ENCODE peak calls at places on chromosome 21, in five cellular contexts. Y is activated T-cell treated with anti-CD3 and anti-CD28 coated beads, Interleukin-2, amount 50 U/mL, for 72 hours; L is cardiac fibroblast; J is NCI-H1092 treated with DMSO at 0.1 percent for 48 hours; T is activated CD4-positive, alpha-beta T cell treated with anti-CD3 and anti-CD28 coated beads for 1 hour. E is an unnamed sample.

GRCh38 chr21:38434913-38435533 is 63.3 kb downstream of the ERG start:
- DNase-seq in Y (no peak), J (no peak), T (no peak), L (peak), E (no peak)

GRCh38 chr21:36065497-36066036 is 4.3 kb upstream of the CBR1 start:
- DNase-seq in T (no peak), J (no peak), L (peak), Y (peak), E (peak)

GRCh38 chr21:37416914-37417313 is 50.3 kb downstream of the DYRK1A start:
- DNase-seq in Y (no peak), T (no peak), L (no peak), J (no peak), E (no peak)

GRCh38 chr21:34808569-34809204 is 139.9 kb downstream of the CLIC6 start:
- DNase-seq in T (no peak), J (no peak), Y (no peak), L (peak), E (peak)

GRCh38 chr21:45269861-45270260 is 17.8 kb downstream of the POFUT2 start:
- DNase-seq in T (no peak), L (no peak), Y (no peak), J (no peak), E (no peak)

GRCh38 chr21:36721817-36722216 is 22.9 kb downstream of the SIM2 start:
- DNase-seq in J (no peak), Y (no peak), L (no peak), T (no peak), E (no peak)

GRCh38 chr21:37627561-37627960 is 261.0 kb downstream of the DYRK1A start:
- DNase-seq in L (no peak), J (no peak), T (no peak), Y (no peak), E (no peak)

GRCh38 chr21:28916150-28916893 is 76.4 kb downstream of the LTN1 start:
- DNase-seq in L (no peak), T (no peak), J (no peak), Y (no peak), E (no peak)

GRCh38 chr21:15415541-15416261 is 314.1 kb upstream of the USP25 start:
- DNase-seq in L (peak), T (no peak), Y (no peak), J (no peak), E (no peak)

GRCh38 chr21:36754241-36754881 is 55.4 kb downstream of the SIM2 start:
- DNase-seq in J (no peak), Y (no peak), T (no peak), L (no peak), E (no peak)

GRCh38 chr21:27713159-27714109 is 746.5 kb upstream of the ADAMTS5 start:
- DNase-seq in J (no peak), T (no peak), L (peak), Y (no peak), E (no peak)

GRCh38 chr21:44933199-44933937 is 6.5 kb upstream of the SLX9 start:
- DNase-seq in J (no peak), L (no peak), Y (no peak), T (no peak), E (no peak)

GRCh38 chr21:42258885-42259407 is 40.0 kb downstream of the ABCG1 start:
- DNase-seq in L (no peak), Y (no peak), J (no peak), T (no peak), E (no peak)

GRCh38 chr21:28069446-28069845 is 923.2 kb downstream of the LTN1 start:
- DNase-seq in Y (no peak), J (no peak), T (no peak), L (peak), E (no peak)

GRCh38 chr21:45997495-45998275 is 16.1 kb downstream of the COL6A1 start:
- DNase-seq in L (no peak), Y (no peak), J (no peak), T (peak), E (no peak)

GRCh38 chr21:42599962-42600361 is 53.5 kb upstream of the PDE9A start:
- DNase-seq in T (no peak), Y (no peak), J (no peak), L (no peak), E (no peak)

GRCh38 chr21:35579520-35580293 is 480.6 kb downstream of the SETD4 start:
- DNase-seq in Y (no peak), T (no peak), L (peak), J (no peak), E (no peak)

GRCh38 chr21:38486705-38487104 is 11.6 kb downstream of the ERG start:
- DNase-seq in Y (no peak), T (no peak), L (no peak), J (no peak), E (no peak)

GRCh38 chr21:44751186-44751798 is 39.9 kb upstream of the TSPEAR start:
- DNase-seq in J (no peak), Y (no peak), T (no peak), L (no peak), E (no peak)

GRCh38 chr21:34926784-34927548 is 122.1 kb downstream of the RUNX1 start:
- DNase-seq in T (no peak), L (peak), Y (no peak), J (no peak), E (no peak)

GRCh38 chr21:17463441-17463840 is 49.4 kb upstream of the CXADR start:
- DNase-seq in Y (no peak), L (peak), T (no peak), J (no peak), E (no peak)

GRCh38 chr21:42850866-42851391 is 28.4 kb downstream of the WDR4 start:
- DNase-seq in T (no peak), L (peak), Y (peak), J (no peak), E (no peak)

GRCh38 chr21:46157987-46158451 is 2.6 kb upstream of the FTCD start:
- DNase-seq in Y (no peak), L (no peak), J (no peak), T (no peak), E (no peak)

GRCh38 chr21:39108291-39109162 is 74.7 kb downstream of the PSMG1 start:
- DNase-seq in J (no peak), Y (no peak), L (no peak), T (no peak), E (no peak)

GRCh38 chr21:15468368-15468767 is 261.4 kb upstream of the USP25 start:
- DNase-seq in Y (no peak), L (no peak), T (no peak), J (no peak), E (no peak)

GRCh38 chr21:42062543-42063022 is 8.5 kb upstream of the UMODL1 start:
- DNase-seq in L (no peak), J (peak), Y (peak), T (peak), E (peak)

GRCh38 chr21:43626390-43626789 is 32.9 kb downstream of the HSF2BP start:
- DNase-seq in T (no peak), J (no peak), L (peak), Y (no peak), E (no peak)

GRCh38 chr21:31877558-31877957 is 4.7 kb downstream of the HUNK start:
- DNase-seq in J (no peak), L (no peak), T (no peak), Y (no peak), E (no peak)

GRCh38 chr21:34498623-34499022 is 13.4 kb downstream of the KCNE1 start:
- DNase-seq in L (peak), Y (no peak), J (peak), T (no peak), E (peak)

GRCh38 chr21:33587792-33588484 is 546 bp downstream of the DONSON start:
- DNase-seq in Y (peak), T (no peak), L (peak), J (peak), E (peak)

GRCh38 chr21:38989097-38989744 is 183.5 kb downstream of the ETS2 start:
- DNase-seq in L (no peak), J (no peak), Y (no peak), T (no peak), E (no peak)

GRCh38 chr21:42232176-42232825 is 13.4 kb downstream of the ABCG1 start:
- DNase-seq in T (no peak), J (peak), L (no peak), Y (peak), E (peak)

GRCh38 chr21:43317959-43318358 is 109.0 kb downstream of the SIK1 start:
- DNase-seq in L (no peak), T (no peak), J (no peak), Y (no peak), E (peak)

GRCh38 chr21:38242036-38242435 is 14.8 kb upstream of the KCNJ15 start:
- DNase-seq in L (no peak), J (no peak), T (no peak), Y (no peak), E (no peak)

GRCh38 chr21:23452384-23453083 is 2154.7 kb downstream of the MRPL39 start:
- DNase-seq in Y (no peak), T (no peak), L (no peak), J (no peak), E (peak)

GRCh38 chr21:32921632-32922230 is 104.0 kb upstream of the OLIG2 start:
- DNase-seq in Y (peak), L (no peak), J (no peak), T (peak), E (peak)

GRCh38 chr21:31915566-31915965 is 42.7 kb downstream of the HUNK start:
- DNase-seq in T (no peak), J (peak), L (no peak), Y (no peak), E (no peak)

GRCh38 chr21:25635310-25635709 is 3.7 kb upstream of the JAM2 start:
- DNase-seq in T (no peak), J (no peak), L (no peak), Y (no peak), E (no peak)

GRCh38 chr21:41695513-41695912 is 71.3 kb downstream of the RIPK4 start:
- DNase-seq in J (no peak), Y (no peak), T (no peak), L (no peak), E (peak)

GRCh38 chr21:44571844-44572782 is 1.4 kb upstream of the KRTAP10-4 start:
- DNase-seq in Y (no peak), L (no peak), T (no peak), J (no peak), E (no peak)